ENCODE peak calls at places on chromosomes 6 and 20, in ten cellular contexts. One of them, this sample, is unnamed.

GRCh38 chr6:114240800-114241199 is 102.0 kb downstream of the HS3ST5 start:
- DNase-seq in fibroblast of the aortic adventitia: no peak
- DNase-seq in WTC11: no peak
- DNase-seq in fibroblast of mammary gland: no peak
- DNase-seq in K562: no peak
- DNase-seq in nephron progenitor cell: no peak
- DNase-seq in NB4: no peak
- DNase-seq in CD4-positive, alpha-beta T cell: no peak
- DNase-seq in AG10803: no peak
- DNase-seq in tibial nerve: no peak
- DNase-seq in this sample: no peak

GRCh38 chr6:86856937-86857563 is 80.3 kb upstream of the HTR1E start:
- DNase-seq in fibroblast of the aortic adventitia: peak; percentile 50
- DNase-seq in WTC11: peak; percentile 51
- DNase-seq in fibroblast of mammary gland: peak; percentile 39
- DNase-seq in K562: peak; percentile 39
- DNase-seq in nephron progenitor cell: peak; percentile 59
- DNase-seq in NB4: peak; percentile 55
- DNase-seq in CD4-positive, alpha-beta T cell: no peak
- DNase-seq in AG10803: peak; percentile 36
- DNase-seq in tibial nerve: peak; percentile 63
- DNase-seq in this sample: peak; percentile 45

GRCh38 chr6:160188773-160189172 is 67.2 kb downstream of the SLC22A1 start:
- DNase-seq in fibroblast of the aortic adventitia: no peak
- DNase-seq in WTC11: no peak
- DNase-seq in fibroblast of mammary gland: peak; percentile 18
- DNase-seq in K562: no peak
- DNase-seq in nephron progenitor cell: no peak
- DNase-seq in NB4: no peak
- DNase-seq in CD4-positive, alpha-beta T cell: no peak
- DNase-seq in AG10803: peak; percentile 14
- DNase-seq in tibial nerve: no peak
- DNase-seq in this sample: no peak

GRCh38 chr6:44002591-44003344 is 124.5 kb downstream of the MRPL14 start:
- DNase-seq in fibroblast of the aortic adventitia: peak; percentile 43
- DNase-seq in WTC11: peak; percentile 78
- DNase-seq in fibroblast of mammary gland: peak; percentile 50
- DNase-seq in K562: no peak
- DNase-seq in nephron progenitor cell: peak; percentile 81
- DNase-seq in NB4: peak; percentile 77
- DNase-seq in CD4-positive, alpha-beta T cell: peak; percentile 42
- DNase-seq in AG10803: no peak
- DNase-seq in tibial nerve: no peak
- DNase-seq in this sample: peak; percentile 40

GRCh38 chr20:36101201-36101600 is 53.3 kb upstream of the EPB41L1 start:
- DNase-seq in fibroblast of the aortic adventitia: no peak
- DNase-seq in WTC11: no peak
- DNase-seq in fibroblast of mammary gland: no peak
- DNase-seq in K562: no peak
- DNase-seq in nephron progenitor cell: no peak
- DNase-seq in NB4: no peak
- DNase-seq in CD4-positive, alpha-beta T cell: no peak
- DNase-seq in AG10803: no peak
- DNase-seq in tibial nerve: no peak
- DNase-seq in this sample: no peak

GRCh38 chr6:169106176-169106575 is 147.5 kb downstream of the THBS2 start:
- DNase-seq in fibroblast of the aortic adventitia: peak; percentile 48
- DNase-seq in WTC11: no peak
- DNase-seq in fibroblast of mammary gland: no peak
- DNase-seq in K562: no peak
- DNase-seq in nephron progenitor cell: no peak
- DNase-seq in NB4: no peak
- DNase-seq in CD4-positive, alpha-beta T cell: no peak
- DNase-seq in AG10803: no peak
- DNase-seq in tibial nerve: no peak
- DNase-seq in this sample: no peak

GRCh38 chr20:6709865-6710595 is 57.5 kb upstream of the BMP2 start:
- DNase-seq in fibroblast of the aortic adventitia: peak; percentile 10
- DNase-seq in WTC11: no peak
- DNase-seq in fibroblast of mammary gland: no peak
- DNase-seq in K562: no peak
- DNase-seq in nephron progenitor cell: no peak
- DNase-seq in NB4: no peak
- DNase-seq in CD4-positive, alpha-beta T cell: no peak
- DNase-seq in AG10803: no peak
- DNase-seq in tibial nerve: no peak
- DNase-seq in this sample: no peak

GRCh38 chr20:33992145-33992922 is 1.4 kb upstream of the RALY start:
- DNase-seq in fibroblast of the aortic adventitia: no peak
- DNase-seq in WTC11: no peak
- DNase-seq in fibroblast of mammary gland: peak; percentile 41
- DNase-seq in K562: no peak
- DNase-seq in nephron progenitor cell: no peak
- DNase-seq in NB4: no peak
- DNase-seq in CD4-positive, alpha-beta T cell: no peak
- DNase-seq in AG10803: no peak
- DNase-seq in tibial nerve: no peak
- DNase-seq in this sample: no peak

GRCh38 chr6:154039231-154039842 is at the start of gene OPRM1:
- DNase-seq in fibroblast of the aortic adventitia: peak; percentile 0
- DNase-seq in WTC11: peak; percentile 93
- DNase-seq in fibroblast of mammary gland: peak; percentile 15
- DNase-seq in K562: peak; percentile 20
- DNase-seq in nephron progenitor cell: peak; percentile 97
- DNase-seq in NB4: peak; percentile 38
- DNase-seq in CD4-positive, alpha-beta T cell: no peak
- DNase-seq in AG10803: no peak
- DNase-seq in tibial nerve: no peak
- DNase-seq in this sample: peak; percentile 92

GRCh38 chr6:101545171-101545570 is 151.7 kb downstream of the GRIK2 start:
- DNase-seq in fibroblast of the aortic adventitia: peak; percentile 55
- DNase-seq in WTC11: no peak
- DNase-seq in fibroblast of mammary gland: no peak
- DNase-seq in K562: no peak
- DNase-seq in nephron progenitor cell: no peak
- DNase-seq in NB4: no peak
- DNase-seq in CD4-positive, alpha-beta T cell: no peak
- DNase-seq in AG10803: peak; percentile 31
- DNase-seq in tibial nerve: no peak
- DNase-seq in this sample: no peak

GRCh38 chr6:158026054-158026900 is 44.6 kb downstream of the SYNJ2 start:
- DNase-seq in fibroblast of the aortic adventitia: peak; percentile 98
- DNase-seq in WTC11: peak; percentile 61
- DNase-seq in fibroblast of mammary gland: peak; percentile 99
- DNase-seq in K562: peak; percentile 84
- DNase-seq in nephron progenitor cell: no peak
- DNase-seq in NB4: peak; percentile 90
- DNase-seq in CD4-positive, alpha-beta T cell: peak; percentile 84
- DNase-seq in AG10803: peak; percentile 94
- DNase-seq in tibial nerve: peak; percentile 85
- DNase-seq in this sample: peak; percentile 56

GRCh38 chr6:3506195-3506594 is 49.3 kb upstream of the SLC22A23 start:
- DNase-seq in fibroblast of the aortic adventitia: no peak
- DNase-seq in WTC11: no peak
- DNase-seq in fibroblast of mammary gland: no peak
- DNase-seq in K562: no peak
- DNase-seq in nephron progenitor cell: no peak
- DNase-seq in NB4: peak; percentile 12
- DNase-seq in CD4-positive, alpha-beta T cell: no peak
- DNase-seq in AG10803: no peak
- DNase-seq in tibial nerve: no peak
- DNase-seq in this sample: no peak

GRCh38 chr6:34858681-34859080 is 29.2 kb downstream of the TAF11 start:
- DNase-seq in fibroblast of the aortic adventitia: no peak
- DNase-seq in WTC11: no peak
- DNase-seq in fibroblast of mammary gland: peak; percentile 14
- DNase-seq in K562: no peak
- DNase-seq in nephron progenitor cell: no peak
- DNase-seq in NB4: peak; percentile 20
- DNase-seq in CD4-positive, alpha-beta T cell: no peak
- DNase-seq in AG10803: no peak
- DNase-seq in tibial nerve: no peak
- DNase-seq in this sample: no peak

GRCh38 chr6:34852406-34853085 is 35.3 kb downstream of the TAF11 start:
- DNase-seq in fibroblast of the aortic adventitia: no peak
- DNase-seq in WTC11: peak; percentile 25
- DNase-seq in fibroblast of mammary gland: no peak
- DNase-seq in K562: no peak
- DNase-seq in nephron progenitor cell: no peak
- DNase-seq in NB4: no peak
- DNase-seq in CD4-positive, alpha-beta T cell: no peak
- DNase-seq in AG10803: peak; percentile 31
- DNase-seq in tibial nerve: no peak
- DNase-seq in this sample: no peak

GRCh38 chr6:34859951-34860350 is 27.9 kb downstream of the TAF11 start:
- DNase-seq in fibroblast of the aortic adventitia: no peak
- DNase-seq in WTC11: no peak
- DNase-seq in fibroblast of mammary gland: no peak
- DNase-seq in K562: peak; percentile 10
- DNase-seq in nephron progenitor cell: no peak
- DNase-seq in NB4: no peak
- DNase-seq in CD4-positive, alpha-beta T cell: no peak
- DNase-seq in AG10803: no peak
- DNase-seq in tibial nerve: no peak
- DNase-seq in this sample: no peak

GRCh38 chr6:34851361-34851760 is 36.5 kb downstream of the TAF11 start:
- DNase-seq in fibroblast of the aortic adventitia: no peak
- DNase-seq in WTC11: no peak
- DNase-seq in fibroblast of mammary gland: no peak
- DNase-seq in K562: no peak
- DNase-seq in nephron progenitor cell: no peak
- DNase-seq in NB4: no peak
- DNase-seq in CD4-positive, alpha-beta T cell: no peak
- DNase-seq in AG10803: no peak
- DNase-seq in tibial nerve: no peak
- DNase-seq in this sample: no peak

DNA sequence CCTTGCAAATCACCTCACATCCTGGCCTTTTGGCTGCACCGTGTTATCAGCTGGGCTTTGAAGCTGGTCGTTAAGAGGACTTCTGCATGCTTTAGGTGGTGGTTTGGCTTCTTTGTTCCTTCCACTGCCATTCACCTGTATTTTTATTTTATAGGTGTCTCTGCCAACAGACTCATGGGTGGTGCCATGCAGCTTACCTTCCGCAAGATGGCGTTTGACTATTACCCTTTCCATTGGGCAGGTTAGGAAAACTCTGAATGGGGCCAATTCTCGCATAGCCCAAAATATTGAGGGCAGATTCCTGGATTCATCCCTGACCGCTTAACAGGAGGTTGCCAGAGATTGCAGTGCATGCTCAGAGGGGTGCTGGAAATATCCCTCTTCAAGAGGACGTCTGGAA is 32.4 kb downstream of the TAF11 start:
- DNase-seq in fibroblast of the aortic adventitia: no peak
- DNase-seq in WTC11: peak; percentile 30
- DNase-seq in fibroblast of mammary gland: no peak
- DNase-seq in K562: no peak
- DNase-seq in nephron progenitor cell: no peak
- DNase-seq in NB4: no peak
- DNase-seq in CD4-positive, alpha-beta T cell: no peak
- DNase-seq in AG10803: no peak
- DNase-seq in tibial nerve: no peak
- DNase-seq in this sample: no peak
- TF ChIP-seq CTCF in fibroblast of the aortic adventitia: no peak
- TF ChIP-seq CTCF in WTC11: peak; percentile 54
- TF ChIP-seq CTCF in fibroblast of mammary gland: no peak
- TF ChIP-seq CTCF in K562: peak; percentile 30
- TF ChIP-seq CTCF in nephron progenitor cell: no peak
- TF ChIP-seq CTCF in NB4: no peak
- TF ChIP-seq CTCF in CD4-positive, alpha-beta T cell: no peak
- TF ChIP-seq CTCF in AG10803: no peak
- TF ChIP-seq CTCF in tibial nerve: no peak
- TF ChIP-seq CTCF in this sample: no peak

DNA sequence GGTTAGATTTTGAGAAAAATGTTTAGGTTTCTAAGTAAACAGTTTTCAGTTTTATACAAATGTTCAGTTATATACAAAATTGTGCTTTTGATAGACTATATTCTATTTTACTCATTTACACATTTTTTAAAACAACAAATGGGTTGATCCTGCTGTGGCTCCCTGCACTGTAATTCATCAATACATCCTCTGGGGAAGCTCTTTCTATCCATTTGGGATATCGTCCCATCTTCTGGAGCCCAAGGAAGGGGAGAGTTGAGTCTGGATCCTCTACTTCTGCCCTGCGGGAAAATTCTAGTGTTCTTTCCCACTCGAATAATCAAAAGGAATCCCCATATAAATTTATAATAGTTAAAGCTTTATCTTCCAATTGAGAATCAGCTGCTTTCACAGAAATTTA is 75.0 kb downstream of the SYCP2L start:
- DNase-seq in fibroblast of the aortic adventitia: no peak
- DNase-seq in WTC11: no peak
- DNase-seq in fibroblast of mammary gland: no peak
- DNase-seq in K562: no peak
- DNase-seq in nephron progenitor cell: no peak
- DNase-seq in NB4: no peak
- DNase-seq in CD4-positive, alpha-beta T cell: no peak
- DNase-seq in AG10803: no peak
- DNase-seq in tibial nerve: no peak
- DNase-seq in this sample: no peak
- TF ChIP-seq CTCF in fibroblast of the aortic adventitia: no peak
- TF ChIP-seq CTCF in WTC11: no peak
- TF ChIP-seq CTCF in fibroblast of mammary gland: no peak
- TF ChIP-seq CTCF in K562: no peak
- TF ChIP-seq CTCF in nephron progenitor cell: no peak
- TF ChIP-seq CTCF in NB4: no peak
- TF ChIP-seq CTCF in CD4-positive, alpha-beta T cell: no peak
- TF ChIP-seq CTCF in AG10803: no peak
- TF ChIP-seq CTCF in tibial nerve: no peak
- TF ChIP-seq CTCF in this sample: no peak

GRCh38 chr6:166456360-166457156 is 73.8 kb upstream of the MPC1 start:
- DNase-seq in fibroblast of the aortic adventitia: peak; percentile 59
- DNase-seq in WTC11: no peak
- DNase-seq in fibroblast of mammary gland: peak; percentile 18
- DNase-seq in K562: no peak
- DNase-seq in nephron progenitor cell: no peak
- DNase-seq in NB4: peak; percentile 33
- DNase-seq in CD4-positive, alpha-beta T cell: no peak
- DNase-seq in AG10803: no peak
- DNase-seq in tibial nerve: no peak
- DNase-seq in this sample: no peak
- TF ChIP-seq CTCF in fibroblast of the aortic adventitia: peak; percentile 34
- TF ChIP-seq CTCF in WTC11: no peak
- TF ChIP-seq CTCF in fibroblast of mammary gland: peak; percentile 16
- TF ChIP-seq CTCF in K562: no peak
- TF ChIP-seq CTCF in nephron progenitor cell: no peak
- TF ChIP-seq CTCF in NB4: no peak
- TF ChIP-seq CTCF in CD4-positive, alpha-beta T cell: peak; percentile 39
- TF ChIP-seq CTCF in AG10803: no peak
- TF ChIP-seq CTCF in tibial nerve: no peak
- TF ChIP-seq CTCF in this sample: no peak

DNA sequence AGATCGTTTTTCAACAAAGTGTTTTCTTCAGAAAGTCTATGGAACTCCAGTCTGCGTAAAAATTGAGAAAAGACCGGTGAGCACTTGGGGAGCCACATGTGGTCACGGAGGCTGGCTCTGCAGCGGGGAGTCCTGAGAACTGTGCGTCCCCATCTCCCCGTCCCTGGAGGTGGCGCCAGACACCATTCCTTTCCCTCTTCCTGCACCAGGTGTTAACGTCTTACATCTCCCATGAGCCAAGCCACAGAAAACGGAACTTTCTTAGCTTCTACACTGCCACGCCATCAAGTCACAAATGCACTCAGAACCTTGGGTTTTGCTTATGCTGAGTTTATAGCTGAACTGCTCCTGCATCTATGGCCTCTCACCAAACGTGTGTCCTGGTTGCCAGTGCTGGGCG is 62.6 kb downstream of the GINS1 start:
- DNase-seq in fibroblast of the aortic adventitia: peak; percentile 34
- DNase-seq in WTC11: peak; percentile 77
- DNase-seq in fibroblast of mammary gland: peak; percentile 49
- DNase-seq in K562: peak; percentile 42
- DNase-seq in nephron progenitor cell: peak; percentile 30
- DNase-seq in NB4: peak; percentile 52
- DNase-seq in CD4-positive, alpha-beta T cell: peak; percentile 34
- DNase-seq in AG10803: no peak
- DNase-seq in tibial nerve: no peak
- DNase-seq in this sample: no peak
- TF ChIP-seq CTCF in fibroblast of the aortic adventitia: peak; percentile 40
- TF ChIP-seq CTCF in WTC11: peak; percentile 58
- TF ChIP-seq CTCF in fibroblast of mammary gland: peak; percentile 42
- TF ChIP-seq CTCF in K562: peak; percentile 70
- TF ChIP-seq CTCF in nephron progenitor cell: peak; percentile 31
- TF ChIP-seq CTCF in NB4: peak; percentile 30
- TF ChIP-seq CTCF in CD4-positive, alpha-beta T cell: peak; percentile 25
- TF ChIP-seq CTCF in AG10803: peak; percentile 34
- TF ChIP-seq CTCF in tibial nerve: no peak
- TF ChIP-seq CTCF in this sample: no peak